ENCODE peak calls at places on chromosomes 5 and 9, in five cellular contexts. E is neuronal stem cell, P is IMR-90, R is mesenchymal stem cell, F is H9. H is an unnamed sample.

GRCh38 chr9:86287013-86287412 is 4.7 kb upstream of the ISCA1 start:
- DNase-seq in E (peak; percentile 54), P (peak; percentile 70), R (peak; percentile 75), F (peak; percentile 64), H (no peak)

GRCh38 chr9:136095028-136095494 is at the start of gene NACC2:
- DNase-seq in E (peak; percentile 38), P (peak; percentile 52), R (peak; percentile 61), F (no peak), H (no peak)

GRCh38 chr5:125148076-125148475 is 401.6 kb upstream of the ZNF608 start:
- DNase-seq in E (no peak), P (no peak), R (no peak), F (no peak), H (no peak)

GRCh38 chr9:128117613-128118471 is 9.7 kb downstream of the PTGES2 start:
- DNase-seq in E (peak; percentile 94), P (peak; percentile 80), R (peak; percentile 84), F (peak; percentile 96), H (peak; percentile 91)

GRCh38 chr9:131562032-131562959 is 17.0 kb downstream of the PRRT1B start:
- DNase-seq in E (no peak), P (peak; percentile 21), R (peak; percentile 6), F (no peak), H (no peak)

GRCh38 chr5:92758552-92758951 is 822.5 kb downstream of the NR2F1-AS1 start:
- DNase-seq in E (no peak), P (peak; percentile 82), R (peak; percentile 47), F (no peak), H (no peak)

GRCh38 chr5:149439899-149440655 is 61.0 kb upstream of the IL17B start:
- DNase-seq in E (no peak), P (peak; percentile 47), R (peak; percentile 67), F (peak; percentile 92), H (peak; percentile 68)

GRCh38 chr9:124000161-124000783 is 11.3 kb upstream of the LHX2 start:
- DNase-seq in E (no peak), P (no peak), R (no peak), F (no peak), H (no peak)

GRCh38 chr9:36320457-36320856 is 62.2 kb upstream of the GNE start:
- DNase-seq in E (no peak), P (no peak), R (no peak), F (no peak), H (no peak)

GRCh38 chr9:37639109-37639748 is 11.5 kb upstream of the FRMPD1 start:
- DNase-seq in E (no peak), P (peak; percentile 43), R (no peak), F (no peak), H (no peak)

GRCh38 chr9:21031091-21031817 is at the start of gene HACD4:
- DNase-seq in E (peak; percentile 23), P (peak; percentile 12), R (peak; percentile 17), F (peak; percentile 73), H (peak; percentile 57)

GRCh38 chr5:81450940-81451339 is 57.0 kb upstream of the ACOT12 start:
- DNase-seq in E (no peak), P (peak; percentile 16), R (no peak), F (no peak), H (no peak)

DNA sequence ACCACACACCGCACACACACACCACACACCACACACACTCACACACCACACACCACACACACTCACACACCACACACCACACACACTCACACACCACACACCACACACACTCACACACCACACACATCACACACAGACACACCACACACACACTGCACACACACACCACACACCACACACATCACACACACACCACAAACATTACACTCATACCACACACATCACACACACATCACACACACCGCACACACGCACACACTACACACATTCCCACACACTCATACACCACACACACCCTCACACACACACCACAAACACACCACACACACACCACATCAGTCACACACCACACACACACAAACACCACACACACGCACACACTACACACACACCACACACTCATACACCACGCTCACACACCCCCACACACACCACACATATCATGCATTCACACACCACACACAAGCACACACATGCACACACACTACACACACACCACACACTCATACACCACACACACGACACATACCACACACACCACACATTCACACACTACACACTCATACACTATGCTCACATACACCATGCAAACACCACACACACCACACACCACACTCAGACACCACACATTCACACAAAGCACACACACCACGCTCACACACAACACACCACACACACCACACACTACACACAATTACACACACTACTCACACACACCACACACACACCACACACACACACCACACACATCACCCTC is 1.1 kb upstream of the UBE2QL1 start:
- DNase-seq in E (no peak), P (no peak), R (no peak), F (no peak), H (no peak)
- H3K23ac ChIP-seq in E (peak overlapping the region; percentile 96), P (no peak overlapping the region), R (peak overlapping the region; percentile 26), F (no peak overlapping the region), H (peak overlapping the region; percentile 97)

DNA sequence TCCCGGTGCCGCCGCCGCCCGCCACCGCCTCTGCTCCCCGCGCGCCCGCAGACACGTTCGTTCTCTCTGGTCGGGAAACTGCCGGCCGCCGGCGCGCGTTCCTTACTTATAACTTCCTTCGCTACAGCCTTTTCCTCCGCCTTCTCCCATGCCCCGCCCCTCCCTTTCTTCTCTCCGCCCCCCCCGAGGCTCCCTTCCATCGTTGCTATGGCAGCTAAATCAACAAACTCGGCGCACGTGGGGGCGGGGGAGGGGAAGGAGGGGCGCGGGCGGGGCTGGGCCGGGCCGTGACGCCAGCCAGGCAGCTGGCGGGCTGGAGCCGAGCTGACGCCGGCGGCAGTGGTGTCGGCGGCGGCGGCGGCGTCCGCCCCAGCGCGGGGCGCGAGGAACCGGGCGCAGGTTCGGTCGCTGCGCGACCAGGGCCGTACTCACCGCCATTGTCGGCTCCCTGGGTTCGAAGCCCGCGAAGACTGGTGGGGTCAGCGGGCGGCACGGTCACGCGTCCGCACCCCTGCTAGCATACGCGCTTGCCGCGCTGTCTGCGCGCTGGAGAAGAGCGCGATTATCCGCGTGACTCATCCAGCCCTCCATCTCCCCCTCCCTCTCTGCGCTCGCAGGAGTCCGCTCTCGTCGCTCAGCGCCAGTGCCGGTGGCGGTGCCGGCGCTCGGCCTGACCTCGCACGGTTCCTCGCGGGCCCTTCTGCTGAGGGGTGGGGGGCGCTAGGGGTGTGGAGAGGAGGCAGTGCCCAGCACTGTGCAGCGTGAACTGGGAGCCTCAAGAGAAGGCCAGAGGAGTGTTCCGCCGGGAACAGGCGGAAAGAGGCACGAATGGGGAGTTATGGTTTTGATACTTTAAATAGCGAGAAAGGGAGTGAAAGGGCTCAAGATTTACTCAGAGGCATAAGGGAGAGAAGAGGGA is at the start of gene KLF4:
- DNase-seq in E (peak; percentile 95), P (peak; percentile 91), R (peak; percentile 95), F (peak; percentile 92), H (peak; percentile 84)
- H2AFZ ChIP-seq in E (peak within 1 kb of the TSS; percentile 95), P (peak within 1 kb of the TSS; percentile 98), R (peak within 1 kb of the TSS; percentile 90), F (no peak within 1 kb of the TSS), H (peak within 1 kb of the TSS; percentile 97)

DNA sequence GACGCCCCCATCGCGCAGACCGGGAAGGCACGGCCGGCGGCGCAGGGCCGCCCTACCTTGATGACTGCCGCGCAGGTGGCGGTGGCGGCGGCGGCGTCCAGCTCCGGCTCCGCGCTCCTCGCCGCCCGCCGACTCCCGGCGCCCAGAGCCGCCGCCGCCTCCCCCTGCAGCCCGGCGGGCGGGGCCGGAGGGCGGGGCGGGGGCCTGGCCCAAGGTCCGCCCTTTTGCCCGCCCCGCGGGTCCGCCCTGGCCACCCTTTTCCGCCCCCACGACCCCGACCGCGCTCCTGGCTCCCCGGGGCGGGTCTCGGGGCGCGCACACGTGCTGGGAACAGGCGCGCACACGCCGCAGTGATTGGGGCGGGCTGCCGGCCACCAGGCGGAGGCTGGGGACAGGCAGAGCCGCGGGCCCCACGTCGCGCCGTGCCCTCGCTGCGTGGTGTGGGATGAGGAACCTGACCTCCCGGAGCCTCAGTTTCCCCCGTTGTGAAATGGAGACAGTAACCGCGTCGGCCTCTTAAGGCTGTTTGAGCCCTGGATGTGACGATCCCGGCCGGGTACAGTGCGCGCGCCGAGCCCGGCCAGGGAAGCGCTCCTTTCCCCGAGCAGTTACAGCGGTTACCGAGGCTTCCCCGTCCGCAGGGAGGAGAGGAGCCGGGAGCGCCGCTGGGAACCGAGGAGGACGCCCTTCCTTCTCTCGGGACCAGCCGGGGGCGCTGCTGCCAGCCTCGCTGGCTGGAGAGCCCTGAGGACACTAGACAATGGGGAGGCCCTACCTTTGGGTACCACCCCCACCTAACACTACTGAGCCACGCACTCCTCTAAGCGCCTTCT is at the start of gene CORO2A:
- DNase-seq in E (peak; percentile 68), P (peak; percentile 63), R (peak; percentile 80), F (peak; percentile 88), H (peak; percentile 57)
- H3K23ac ChIP-seq in E (peak within 1 kb of the TSS; percentile 98), P (peak within 1 kb of the TSS; percentile 93), R (peak within 1 kb of the TSS; percentile 54), F (no peak within 1 kb of the TSS), H (no peak within 1 kb of the TSS)

GRCh38 chr9:73116880-73117279 is 34.8 kb upstream of the ANXA1 start:
- DNase-seq in E (no peak), P (no peak), R (no peak), F (no peak), H (no peak)

GRCh38 chr9:73118297-73118696 is 33.4 kb upstream of the ANXA1 start:
- DNase-seq in E (no peak), P (no peak), R (no peak), F (no peak), H (no peak)

GRCh38 chr9:73114058-73114457 is 37.6 kb upstream of the ANXA1 start:
- DNase-seq in E (no peak), P (no peak), R (no peak), F (no peak), H (no peak)

GRCh38 chr9:73114958-73115357 is 36.7 kb upstream of the ANXA1 start:
- DNase-seq in E (no peak), P (no peak), R (no peak), F (no peak), H (no peak)

GRCh38 chr9:73116030-73116429 is 35.6 kb upstream of the ANXA1 start:
- DNase-seq in E (no peak), P (peak; percentile 80), R (peak; percentile 75), F (no peak), H (no peak)
- H2AFZ ChIP-seq in E (peak overlapping the region; percentile 53), P (no peak overlapping the region), R (no peak overlapping the region), F (no peak overlapping the region), H (no peak overlapping the region)

GRCh38 chr9:34170252-34170915 is 8.5 kb upstream of the UBAP1 start:
- DNase-seq in E (no peak), P (no peak), R (no peak), F (no peak), H (no peak)
- H3K23ac ChIP-seq in E (no peak overlapping the region), P (no peak overlapping the region), R (no peak overlapping the region), F (no peak overlapping the region), H (no peak overlapping the region)

DNA sequence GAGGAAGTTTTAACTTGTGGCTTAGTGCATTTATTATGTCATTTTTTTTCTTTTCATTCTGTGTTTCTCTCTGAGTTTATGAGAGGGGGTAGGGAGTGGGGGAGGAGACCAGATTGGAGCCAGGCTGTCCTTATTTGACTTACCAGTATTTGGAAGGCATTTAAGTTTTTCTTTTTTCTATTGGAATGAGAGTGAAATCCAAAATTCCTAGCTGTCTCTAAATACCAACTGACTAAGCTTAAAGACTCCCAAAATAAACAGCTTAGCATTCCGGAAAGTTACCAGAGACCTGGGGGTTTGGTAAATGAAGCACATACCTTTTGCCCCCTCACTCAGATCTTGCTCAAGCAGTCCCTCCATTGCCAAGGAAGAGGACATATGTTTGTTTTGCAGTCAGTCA is 581.9 kb upstream of the BRINP1 start:
- DNase-seq in E (no peak), P (peak; percentile 72), R (no peak), F (no peak), H (no peak)
- H2AFZ ChIP-seq in E (no peak overlapping the region), P (no peak overlapping the region), R (no peak overlapping the region), F (no peak overlapping the region), H (no peak overlapping the region)

H was measured in H1.